ENCODE peak calls at places on chromosomes 7 and 10, in six cellular contexts. E is left ventricle myocardium inferior, M is NCI-H1092, A is ELR, Y is smooth muscle cell of the brain vasculature, D is T-helper 22 cell. X is an unnamed sample.

GRCh38 chr7:151168787-151169162 is 1.3 kb upstream of the GBX1 start:
- DNase-seq in Y (no peak), E (no peak), M (no peak), A (no peak), D (no peak), X (no peak)

GRCh38 chr7:155889636-155890508 is 77.6 kb upstream of the SHH start:
- DNase-seq in E (no peak), D (no peak), M (no peak), A (no peak), Y (no peak), X (no peak)

GRCh38 chr10:117218654-117219053 is 21.4 kb downstream of the KCNK18 start:
- DNase-seq in A (peak), Y (no peak), E (no peak), M (no peak), D (no peak), X (no peak)

GRCh38 chr10:86286591-86287421 is 79.8 kb downstream of the GRID1 start:
- DNase-seq in E (no peak), A (no peak), D (no peak), M (no peak), Y (no peak), X (no peak)

GRCh38 chr7:1562611-1563051 is 6.6 kb upstream of the TMEM184A start:
- DNase-seq in D (no peak), A (no peak), M (no peak), Y (no peak), E (no peak), X (peak)

GRCh38 chr7:88928266-88928665 is 132.7 kb upstream of the TEX47 start:
- DNase-seq in E (no peak), M (no peak), D (no peak), Y (no peak), A (no peak), X (no peak)

GRCh38 chr7:131945313-131945831 is 388.9 kb upstream of the PODXL start:
- DNase-seq in D (no peak), A (peak), E (peak), Y (peak), M (peak), X (peak)

GRCh38 chr10:48253970-48254657 is 20.4 kb downstream of the FRMPD2 start:
- DNase-seq in E (no peak), A (peak), Y (no peak), D (no peak), M (no peak), X (no peak)

GRCh38 chr7:129202058-129202777 is 13.8 kb downstream of the SMO start:
- DNase-seq in A (no peak), Y (no peak), M (no peak), E (no peak), D (no peak), X (no peak)

GRCh38 chr7:97722386-97722785 is 9.5 kb upstream of the TAC1 start:
- DNase-seq in A (no peak), E (no peak), M (no peak), Y (no peak), D (no peak), X (no peak)

GRCh38 chr7:106979551-106980357 is 64.8 kb upstream of the PRKAR2B start:
- DNase-seq in A (no peak), M (no peak), Y (no peak), E (no peak), D (no peak), X (no peak)

GRCh38 chr10:5284311-5285057 is 80.3 kb upstream of the UCN3 start:
- DNase-seq in D (no peak), A (peak), Y (no peak), M (no peak), E (no peak), X (no peak)

GRCh38 chr7:17090751-17091150 is 207.7 kb upstream of the AHR start:
- DNase-seq in M (no peak), E (no peak), D (no peak), A (peak), Y (no peak), X (no peak)

GRCh38 chr10:79304479-79305087 is 42.7 kb upstream of the PPIF start:
- DNase-seq in D (no peak), E (no peak), A (peak), M (no peak), Y (no peak), X (no peak)

GRCh38 chr10:49083256-49083655 is 32.1 kb downstream of the VSTM4 start:
- DNase-seq in A (no peak), E (peak), M (peak), D (no peak), Y (peak), X (no peak)

GRCh38 chr7:121015560-121015959 is 27.0 kb downstream of the CPED1 start:
- DNase-seq in M (no peak), D (no peak), Y (no peak), A (no peak), E (no peak), X (no peak)

GRCh38 chr7:95102662-95103061 is 195.3 kb downstream of the PPP1R9A start:
- DNase-seq in E (no peak), A (peak), Y (no peak), D (no peak), M (no peak), X (no peak)

GRCh38 chr7:18580945-18581344 is 85.4 kb downstream of the HDAC9 start:
- DNase-seq in A (no peak), Y (no peak), E (no peak), M (no peak), D (no peak), X (no peak)

GRCh38 chr10:35995515-35995914 is 353.4 kb upstream of the FZD8 start:
- DNase-seq in D (no peak), M (no peak), E (no peak), A (no peak), Y (no peak), X (no peak)

GRCh38 chr7:101108330-101108857 is 18.5 kb upstream of the SERPINE1 start:
- DNase-seq in Y (no peak), E (peak), D (no peak), M (no peak), A (no peak), X (no peak)

GRCh38 chr10:70987396-70988130 is 99.2 kb upstream of the PCBD1 start:
- DNase-seq in M (no peak), Y (no peak), D (no peak), E (no peak), A (no peak), X (no peak)

GRCh38 chr7:153385502-153385901 is 626.0 kb downstream of the ACTR3B start:
- DNase-seq in A (no peak), D (no peak), Y (no peak), E (no peak), M (no peak), X (no peak)

GRCh38 chr7:36406156-36406555 is 16.5 kb downstream of the ANLN start:
- DNase-seq in D (no peak), A (no peak), Y (no peak), E (no peak), M (no peak), X (no peak)

GRCh38 chr7:128032605-128033235 is 1.5 kb upstream of the LRRC4 start:
- DNase-seq in E (peak), Y (no peak), M (no peak), A (no peak), D (no peak), X (no peak)

GRCh38 chr7:20193873-20194272 is 23.3 kb downstream of the MACC1 start:
- DNase-seq in A (no peak), E (no peak), Y (no peak), M (no peak), D (no peak), X (no peak)

GRCh38 chr10:131885391-131886165 is 15.2 kb upstream of the PPP2R2D start:
- DNase-seq in Y (no peak), D (peak), E (peak), A (peak), M (no peak), X (peak)

X was measured in D721Med.